ENCODE peak calls at places on chromosomes 13 and 19, in eight cellular contexts. L is body of pancreas; A is substantia nigra; B is stimulated activated CD8-positive, alpha-beta memory T cell treated with anti-CD3 and anti-CD28 coated beads, Interleukin-15, amount 100 ng/mL, for 4 hours; E is glutamatergic neuron; S is stimulated activated CD4-positive, alpha-beta T cell treated with anti-CD3 and anti-CD28 coated beads, TNF-alpha, amount 100 ng/mL, for 48 hours; N is RKO; T is activated CD4-positive, alpha-beta T cell treated with anti-CD3 and anti-CD28 coated beads, Interleukin-2, amount 10 ng/mL, durations not matched to agents 7 days and 5 days. M is an unnamed sample.

GRCh38 chr19:45498411-45499195 is at the start of gene PPM1N:
- DNase-seq in T (peak; percentile 53), B (no peak), L (no peak), A (no peak), E (peak; percentile 48), N (no peak), S (peak; percentile 34), M (peak; percentile 14)

GRCh38 chr19:51331193-51331592 is 10.7 kb downstream of the VSIG10L start:
- DNase-seq in A (no peak), B (no peak), S (no peak), N (no peak), L (no peak), E (no peak), T (no peak), M (no peak)

GRCh38 chr13:18236528-18236815 is 945.2 kb downstream of the TUBA3C start:
- DNase-seq in B (no peak), A (no peak), S (no peak), L (no peak), E (no peak), N (no peak), T (no peak), M (no peak)

GRCh38 chr19:47512183-47512947 is 2.5 kb downstream of the NAPA start:
- DNase-seq in S (no peak), E (no peak), L (peak; percentile 83), A (no peak), T (peak; percentile 40), N (no peak), B (no peak), M (no peak)

GRCh38 chr13:59269476-59269875 is 894.3 kb downstream of the DIAPH3 start:
- DNase-seq in L (no peak), A (no peak), S (no peak), B (no peak), T (no peak), N (no peak), E (no peak), M (no peak)

GRCh38 chr13:49022472-49023144 is 46.9 kb downstream of the FNDC3A start:
- DNase-seq in S (no peak), A (no peak), B (no peak), L (no peak), E (no peak), N (peak; percentile 5), T (no peak), M (no peak)

GRCh38 chr19:11324079-11324661 is 15.3 kb downstream of the RAB3D start:
- DNase-seq in E (no peak), T (peak; percentile 52), S (no peak), L (peak; percentile 56), B (no peak), A (peak; percentile 60), N (no peak), M (peak; percentile 35)

GRCh38 chr19:17762505-17763229 is 11.4 kb downstream of the FCHO1 start:
- DNase-seq in B (no peak), L (no peak), E (peak; percentile 83), N (peak; percentile 82), A (peak; percentile 37), S (no peak), T (no peak), M (no peak)

GRCh38 chr19:47226426-47227346 is 4.3 kb downstream of the BBC3 start:
- DNase-seq in L (peak; percentile 62), A (peak; percentile 58), E (peak; percentile 64), N (peak; percentile 93), B (no peak), S (no peak), T (peak; percentile 75), M (peak; percentile 30)

GRCh38 chr19:37346091-37346490 is 24.8 kb upstream of the ZNF527 start:
- DNase-seq in S (no peak), B (no peak), L (no peak), E (no peak), N (no peak), A (no peak), T (no peak), M (no peak)

GRCh38 chr13:76692326-76692725 is 193.9 kb downstream of the KCTD12 start:
- DNase-seq in S (no peak), T (no peak), B (no peak), E (no peak), A (no peak), N (no peak), L (no peak), M (no peak)

GRCh38 chr19:12364391-12365093 is 941 bp downstream of the ZNF442 start:
- DNase-seq in S (no peak), B (no peak), E (peak; percentile 15), N (peak; percentile 33), L (peak; percentile 19), T (peak; percentile 6), A (no peak), M (peak; percentile 26)

GRCh38 chr19:4216832-4217231 is 12.5 kb upstream of the EBI3 start:
- DNase-seq in S (no peak), N (no peak), B (no peak), L (no peak), T (no peak), E (no peak), A (no peak), M (no peak)

GRCh38 chr19:33441277-33441699 is 67.8 kb downstream of the CEBPG start:
- DNase-seq in E (peak; percentile 8), L (no peak), N (no peak), S (no peak), T (no peak), A (no peak), B (no peak), M (no peak)

M was measured in nucleus accumbens.